ENCODE peak calls at places on chromosome 16, in five cellular contexts. P, R, T, F and U are unnamed samples.

GRCh38 chr16:525520-526180 is 1.9 kb upstream of the CAPN15 start:
- DNase-seq in F (peak; percentile 93), R (no peak), P (no peak), T (no peak), U (no peak)

GRCh38 chr16:1981972-1982574 is 804 bp upstream of the NOXO1 start:
- DNase-seq in T (no peak), R (peak; percentile 36), F (peak; percentile 68), P (no peak), U (no peak)

GRCh38 chr16:87276091-87276561 is 41.1 kb downstream of the C16orf95 start:
- DNase-seq in T (no peak), R (no peak), F (no peak), P (no peak), U (no peak)

GRCh38 chr16:83955218-83956130 is 2.4 kb downstream of the OSGIN1 start:
- DNase-seq in R (no peak), F (no peak), T (no peak), P (no peak), U (no peak)

GRCh38 chr16:53960954-53961616 is 257.1 kb downstream of the FTO start:
- DNase-seq in T (no peak), F (no peak), R (peak; percentile 63), P (no peak), U (no peak)

GRCh38 chr16:67674851-67675578 is 8.4 kb downstream of the C16orf86 start:
- DNase-seq in R (no peak), T (no peak), F (no peak), P (no peak), U (no peak)

GRCh38 chr16:21628196-21628726 is 24.1 kb downstream of the IGSF6 start:
- DNase-seq in R (no peak), F (no peak), P (no peak), T (no peak), U (no peak)

GRCh38 chr16:30430428-30430970 is 669 bp upstream of the DCTPP1 start:
- DNase-seq in F (no peak), R (no peak), P (no peak), T (no peak), U (no peak)

GRCh38 chr16:58768145-58768544 is 34.0 kb upstream of the GOT2 start:
- DNase-seq in T (no peak), R (no peak), F (no peak), P (no peak), U (no peak)

GRCh38 chr16:77584205-77584859 is 138.0 kb upstream of the NUDT7 start:
- DNase-seq in P (peak; percentile 59), R (peak; percentile 44), T (peak; percentile 49), F (peak; percentile 47), U (peak; percentile 46)

GRCh38 chr16:77469639-77470038 is 34.8 kb upstream of the ADAMTS18 start:
- DNase-seq in F (no peak), P (no peak), R (no peak), T (no peak), U (no peak)

GRCh38 chr16:4345439-4346204 is 5.5 kb downstream of the PAM16 start:
- DNase-seq in F (no peak), R (no peak), T (no peak), P (no peak), U (no peak)

GRCh38 chr16:4346205-4346781 is 4.8 kb downstream of the PAM16 start:
- DNase-seq in T (no peak), P (no peak), R (no peak), F (no peak), U (no peak)

GRCh38 chr16:4342866-4343744 is 8.0 kb downstream of the PAM16 start:
- DNase-seq in R (no peak), P (no peak), T (no peak), F (no peak), U (no peak)

GRCh38 chr16:4347010-4347409 is 4.1 kb downstream of the PAM16 start:
- DNase-seq in T (peak; percentile 60), F (no peak), R (no peak), P (no peak), U (no peak)

DNA sequence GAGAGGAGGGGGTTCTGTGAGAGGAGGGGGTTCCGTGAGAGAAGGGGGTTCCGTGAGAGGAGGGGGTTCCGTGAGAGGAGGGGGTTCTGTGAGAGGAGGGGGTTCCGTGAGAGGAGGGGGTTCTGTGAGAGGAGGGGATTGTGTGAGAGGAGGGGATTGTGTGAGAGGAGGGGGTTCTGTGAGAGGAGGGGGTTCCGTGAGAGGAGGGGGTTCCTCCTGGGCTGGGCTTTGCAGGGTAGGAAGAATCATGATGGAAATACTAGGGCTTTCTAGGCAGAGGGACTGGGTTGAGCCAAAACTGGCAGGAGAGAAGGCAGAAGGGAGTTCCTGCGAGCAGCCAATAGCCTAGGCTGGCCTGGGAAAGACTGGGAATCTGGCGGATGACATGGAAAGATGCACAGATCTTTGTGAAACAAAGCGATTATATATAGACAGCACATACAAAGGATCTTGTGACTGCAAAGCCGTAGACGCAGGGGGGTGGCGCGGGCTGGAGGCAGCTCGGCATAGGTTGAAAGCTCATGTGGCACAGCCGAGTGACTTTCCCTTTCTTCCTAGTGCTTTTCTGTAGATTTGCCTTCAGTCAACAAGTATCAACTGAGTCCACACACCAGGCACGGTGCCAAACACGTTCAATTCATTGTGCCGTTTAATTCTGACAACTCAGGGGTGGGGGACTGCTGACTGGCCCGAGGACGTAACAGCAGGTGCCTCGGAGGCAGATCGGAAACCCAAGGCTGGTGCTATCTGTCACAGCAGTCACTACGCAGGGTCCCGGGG is 6.3 kb downstream of the PAM16 start:
- DNase-seq in T (no peak), P (no peak), F (no peak), R (no peak), U (no peak)
- H3K4me3 ChIP-seq in T (no peak overlapping the region), P (no peak overlapping the region), F (no peak overlapping the region), R (no peak overlapping the region), U (no peak overlapping the region)

DNA sequence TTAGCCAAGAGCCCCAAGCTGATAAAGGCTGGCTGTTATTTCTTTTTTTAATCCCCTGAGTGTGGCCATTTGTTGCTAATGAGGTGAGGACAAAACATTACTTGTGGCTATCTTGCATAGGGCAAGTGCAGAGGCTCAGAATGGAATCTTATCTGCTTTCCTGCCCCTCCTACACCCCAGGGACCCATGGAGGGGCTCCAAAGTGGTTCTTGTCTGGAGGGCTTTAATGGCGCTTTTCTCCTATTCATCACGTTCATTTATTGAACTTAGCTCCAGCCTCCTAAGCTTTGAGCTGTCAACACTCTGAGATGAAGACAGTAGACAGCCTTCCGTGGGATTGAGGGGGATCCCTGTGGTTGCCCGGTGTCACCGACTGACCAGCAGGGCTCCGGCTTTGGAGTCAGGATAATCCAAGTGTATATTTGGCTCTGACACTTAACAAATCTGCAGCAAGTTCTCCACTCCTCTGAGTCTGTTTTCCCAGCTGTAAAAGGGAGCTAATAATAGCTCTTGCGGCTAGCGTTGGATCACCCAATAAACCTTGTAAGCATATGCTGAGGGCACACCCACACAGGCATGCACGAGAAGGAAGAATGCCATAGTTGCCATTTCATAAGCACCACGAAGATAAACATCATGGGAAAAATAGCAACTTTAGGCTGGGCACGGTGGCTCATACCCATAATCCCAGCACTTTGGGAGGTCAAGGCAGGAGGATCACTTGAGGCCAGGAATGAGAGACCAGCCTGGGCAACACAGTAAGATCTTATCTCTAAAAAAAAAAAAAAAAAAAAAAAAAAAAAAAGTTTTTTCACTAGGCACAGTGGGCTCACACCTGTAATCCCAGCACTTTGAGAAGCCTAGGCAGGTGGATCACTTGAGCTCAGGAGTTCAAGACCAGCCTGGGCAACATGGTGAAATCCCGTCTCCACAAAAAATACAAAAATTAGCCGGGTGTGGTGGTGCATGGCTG is 44.8 kb downstream of the MYH11 start:
- DNase-seq in T (no peak), P (peak; percentile 39), F (peak; percentile 86), R (peak; percentile 83), U (no peak)
- H3K4me3 ChIP-seq in T (no peak overlapping the region), P (no peak overlapping the region), F (no peak overlapping the region), R (no peak overlapping the region), U (no peak overlapping the region)

GRCh38 chr16:65038125-65038524 is 83.7 kb downstream of the CDH11 start:
- DNase-seq in R (no peak), F (no peak), T (no peak), P (no peak), U (no peak)
- H3K4me3 ChIP-seq in R (no peak overlapping the region), F (no peak overlapping the region), T (no peak overlapping the region), P (no peak overlapping the region), U (no peak overlapping the region)

GRCh38 chr16:62036101-62036806 is at the start of gene CDH8:
- DNase-seq in T (no peak), P (peak; percentile 84), R (no peak), F (peak; percentile 14), U (no peak)
- H3K4me3 ChIP-seq in T (peak within 1 kb of the TSS; percentile 20), P (peak within 1 kb of the TSS; percentile 88), R (no peak within 1 kb of the TSS), F (peak within 1 kb of the TSS; percentile 33), U (no peak within 1 kb of the TSS)

GRCh38 chr16:17070882-17071592 is 399.7 kb downstream of the XYLT1 start:
- DNase-seq in P (peak; percentile 47), F (peak; percentile 35), T (no peak), R (peak; percentile 64), U (no peak)
- H3K4me3 ChIP-seq in P (no peak overlapping the region), F (no peak overlapping the region), T (no peak overlapping the region), R (no peak overlapping the region), U (no peak overlapping the region)